ENCODE peak calls at places on chromosomes 13 and 19, in four cellular contexts. G is cardiac muscle cell; K is aorta; I is stimulated activated CD8-positive, alpha-beta memory T cell treated with anti-CD3 and anti-CD28 coated beads, Interleukin-2, amount 100 ng/mL, for 48 hours. Q is an unnamed sample.

GRCh38 chr13:34733720-34734119 is 208.3 kb upstream of the NBEA start:
- DNase-seq in G (no peak), K (no peak), I (no peak), Q (no peak)

GRCh38 chr13:24557121-24557520 is 44.5 kb upstream of the PARP4 start:
- DNase-seq in G (no peak), K (no peak), I (no peak), Q (no peak)

GRCh38 chr13:74203576-74203975 is 69.4 kb upstream of the KLF12 start:
- DNase-seq in G (no peak), K (no peak), I (no peak), Q (no peak)

GRCh38 chr19:46480409-46480808 is 9.0 kb upstream of the PNMA8A start:
- DNase-seq in G (peak), K (peak), I (no peak), Q (no peak)

GRCh38 chr13:91623151-91623550 is 224.7 kb downstream of the GPC5 start:
- DNase-seq in G (no peak), K (no peak), I (no peak), Q (no peak)

GRCh38 chr19:1746401-1747284 is 6.7 kb upstream of the ONECUT3 start:
- DNase-seq in G (no peak), K (no peak), I (no peak), Q (peak)

GRCh38 chr19:2787115-2787514 is 1.8 kb downstream of the THOP1 start:
- DNase-seq in G (no peak), K (no peak), I (no peak), Q (no peak)

GRCh38 chr19:30056580-30056979 is 114.5 kb downstream of the URI1 start:
- DNase-seq in G (no peak), K (no peak), I (no peak), Q (no peak)

GRCh38 chr13:67192751-67193150 is 37.4 kb downstream of the PCDH9 start:
- DNase-seq in G (no peak), K (no peak), I (no peak), Q (no peak)

GRCh38 chr13:48156466-48156865 is 61.6 kb upstream of the MED4 start:
- DNase-seq in G (no peak), K (peak), I (peak), Q (no peak)